ENCODE peak calls at places on chromosomes 3 and 15, in five cellular contexts. Q is left lung; E is cardiac muscle cell; S is stomach; W is CD8-positive, alpha-beta T cell. F is an unnamed sample.
A peak's percentile ranks its signal among the peaks of the same experiment; 100 is the strongest.

GRCh38 chr3:196662711-196663571 is 23.4 kb downstream of the NRROS start:
- DNase-seq in S (no peak), E (no peak), Q (no peak), W (no peak), F (no peak)

GRCh38 chr3:110955301-110955880 is 116.2 kb upstream of the NECTIN3 start:
- DNase-seq in Q (no peak), S (no peak), E (no peak), W (no peak), F (no peak)

GRCh38 chr3:11349466-11349865 is 77.3 kb downstream of the ATG7 start:
- DNase-seq in E (no peak), W (no peak), S (no peak), Q (no peak), F (no peak)

GRCh38 chr3:66748175-66748876 is 247.5 kb upstream of the LRIG1 start:
- DNase-seq in S (no peak), Q (no peak), E (peak; percentile 35), W (no peak), F (no peak)

GRCh38 chr15:90234519-90234988 is 545 bp downstream of the GDPGP1 start:
- DNase-seq in S (no peak), Q (no peak), E (no peak), W (no peak), F (no peak)

GRCh38 chr15:49620174-49620573 is 444 bp downstream of the FAM227B start:
- DNase-seq in S (no peak), E (no peak), W (no peak), Q (no peak), F (no peak)

GRCh38 chr15:73803806-73804205 is 50.7 kb upstream of the INSYN1 start:
- DNase-seq in E (no peak), Q (no peak), S (no peak), W (no peak), F (no peak)

GRCh38 chr15:79035111-79035601 is 55.4 kb downstream of the RASGRF1 start:
- DNase-seq in Q (no peak), E (no peak), W (no peak), S (no peak), F (no peak)

GRCh38 chr15:101522621-101523559 is 33.4 kb upstream of the PCSK6 start:
- DNase-seq in Q (no peak), E (no peak), S (no peak), W (no peak), F (no peak)

GRCh38 chr3:197599089-197599765 is 43.5 kb upstream of the BDH1 start:
- DNase-seq in W (peak; percentile 79), E (peak; percentile 76), S (peak; percentile 74), Q (no peak), F (peak; percentile 27)

GRCh38 chr3:135271562-135272290 is 476.7 kb downstream of the EPHB1 start:
- DNase-seq in E (no peak), Q (peak; percentile 47), W (no peak), S (peak; percentile 51), F (peak; percentile 46)

GRCh38 chr3:85977615-85978338 is 1013.2 kb downstream of the VGLL3 start:
- DNase-seq in E (no peak), S (no peak), Q (no peak), W (no peak), F (no peak)

GRCh38 chr3:44984335-44984734 is 8.3 kb downstream of the EXOSC7 start:
- DNase-seq in Q (no peak), S (no peak), E (no peak), W (no peak), F (no peak)

GRCh38 chr3:32757618-32758374 is 60.0 kb upstream of the TRIM71 start:
- DNase-seq in W (no peak), E (no peak), Q (no peak), S (no peak), F (no peak)

GRCh38 chr15:64667736-64668161 is 107.6 kb downstream of the RBPMS2 start:
- DNase-seq in Q (no peak), E (no peak), S (no peak), W (no peak), F (no peak)

GRCh38 chr3:65425880-65426279 is 612.8 kb downstream of the MAGI1 start:
- DNase-seq in E (peak; percentile 15), S (no peak), Q (no peak), W (no peak), F (no peak)

GRCh38 chr3:15982667-15983145 is 184.9 kb upstream of the ANKRD28 start:
- DNase-seq in S (no peak), W (no peak), Q (no peak), E (no peak), F (peak; percentile 66)

GRCh38 chr3:16143870-16144568 is 30.5 kb upstream of the GALNT15 start:
- DNase-seq in W (no peak), S (no peak), Q (no peak), E (no peak), F (no peak)

GRCh38 chr15:90208372-90208771 is 7.2 kb downstream of the SEMA4B start:
- DNase-seq in E (no peak), S (no peak), W (no peak), Q (no peak), F (no peak)

GRCh38 chr3:120438971-120439370 is 11.8 kb downstream of the FSTL1 start:
- DNase-seq in W (no peak), E (no peak), Q (no peak), S (no peak), F (no peak)

GRCh38 chr3:190697901-190698300 is 164.6 kb downstream of the GMNC start:
- DNase-seq in S (no peak), W (no peak), Q (no peak), E (no peak), F (no peak)

GRCh38 chr15:52678468-52679231 is 538 bp downstream of the ATOSA start:
- DNase-seq in W (peak; percentile 65), Q (peak; percentile 91), S (peak; percentile 88), E (peak; percentile 77), F (peak; percentile 87)

GRCh38 chr15:91997163-91997562 is 143.7 kb downstream of the SLCO3A1 start:
- DNase-seq in E (no peak), S (no peak), Q (no peak), W (no peak), F (no peak)

GRCh38 chr3:83928391-83928790 is 1030.4 kb upstream of the CADM2 start:
- DNase-seq in W (no peak), E (peak; percentile 33), Q (no peak), S (no peak), F (no peak)

DNA sequence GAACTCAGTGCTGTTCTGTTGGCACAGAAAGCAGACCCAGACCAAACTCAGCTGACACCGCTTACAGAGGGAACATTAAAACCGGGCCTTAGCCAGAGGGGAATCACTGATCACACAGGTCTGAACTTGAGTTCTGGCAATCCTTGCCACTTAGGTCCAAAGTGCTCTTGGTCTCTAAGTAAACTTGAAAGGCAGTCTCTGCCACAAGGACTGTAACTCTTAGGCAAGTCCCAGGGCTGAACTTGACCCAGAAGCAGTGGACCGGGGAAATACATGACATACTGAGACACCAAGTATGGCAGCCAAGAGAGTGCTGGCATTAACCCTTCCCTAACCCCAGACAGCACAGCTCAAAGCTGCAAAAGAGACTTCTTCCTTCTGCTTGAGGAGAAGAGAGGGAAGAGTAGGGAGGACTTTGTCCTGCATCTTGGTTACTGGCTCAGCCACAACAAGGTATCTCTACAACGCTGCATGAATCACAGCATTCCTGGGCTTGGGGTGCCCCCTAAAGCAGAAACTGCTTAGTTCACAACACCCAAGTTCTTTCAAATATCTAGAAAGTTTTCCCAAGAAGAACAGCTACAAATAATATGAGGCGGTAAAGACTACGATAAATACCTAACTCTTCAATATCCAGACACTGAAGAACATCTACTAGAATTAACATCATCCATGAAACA is 32.5 kb downstream of the NAALADL2 start:
- DNase-seq in W (no peak), S (no peak), E (peak; percentile 1), Q (no peak), F (no peak)
- TF ChIP-seq CTCF in W (no peak), S (no peak), E (no peak), Q (no peak), F (no peak)

DNA sequence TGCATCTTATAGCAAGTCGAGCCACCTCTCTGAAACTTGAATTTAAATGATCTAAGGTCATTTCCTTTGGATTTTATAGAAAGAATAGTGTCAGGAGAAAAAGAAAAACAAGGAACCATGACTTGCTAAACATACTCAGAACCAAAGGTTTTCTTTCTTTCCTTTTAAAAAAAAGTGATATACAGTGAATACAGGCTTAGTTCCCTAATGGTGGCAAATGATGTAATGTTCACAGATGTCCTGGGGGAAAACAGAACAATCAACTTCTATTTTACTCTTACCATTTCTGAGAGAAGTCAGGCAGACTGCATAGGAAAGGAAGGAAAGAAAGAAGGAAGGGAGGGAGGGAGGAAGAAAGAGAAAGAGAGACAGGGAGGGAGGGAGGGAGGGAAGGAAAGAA is 56.5 kb downstream of the ST6GAL1 start:
- DNase-seq in S (no peak), Q (no peak), W (no peak), E (no peak), F (no peak)
- H3K27ac ChIP-seq in S (peak overlapping the region; percentile 41), Q (peak overlapping the region; percentile 66), W (no peak overlapping the region), E (peak overlapping the region; percentile 67), F (peak overlapping the region; percentile 65)

GRCh38 chr15:70528816-70529215 is 234.5 kb downstream of the UACA start:
- DNase-seq in E (no peak), Q (no peak), S (no peak), W (no peak), F (no peak)

GRCh38 chr15:70526221-70526973 is 237.0 kb downstream of the UACA start:
- DNase-seq in E (no peak), S (no peak), W (no peak), Q (no peak), F (no peak)

GRCh38 chr15:70526974-70527325 is 236.4 kb downstream of the UACA start:
- DNase-seq in W (no peak), Q (no peak), S (no peak), E (no peak), F (no peak)

GRCh38 chr15:70530035-70530499 is 233.3 kb downstream of the UACA start:
- DNase-seq in W (no peak), S (no peak), E (no peak), Q (no peak), F (no peak)

GRCh38 chr15:70528270-70528706 is 235.1 kb downstream of the UACA start:
- DNase-seq in W (peak; percentile 45), S (peak; percentile 55), Q (no peak), E (no peak), F (no peak)
- H3K4me3 ChIP-seq in W (peak overlapping the region; percentile 40), S (no peak overlapping the region), Q (no peak overlapping the region), E (no peak overlapping the region), F (no peak overlapping the region)

GRCh38 chr3:56988874-56989433 is 71.5 kb upstream of the SPATA12 start:
- DNase-seq in S (peak; percentile 82), E (peak; percentile 91), Q (no peak), W (peak; percentile 80), F (peak; percentile 54)

GRCh38 chr3:56986347-56986746 is 74.1 kb upstream of the SPATA12 start:
- DNase-seq in Q (no peak), W (no peak), S (no peak), E (no peak), F (no peak)

GRCh38 chr3:56988458-56988857 is 72.0 kb upstream of the SPATA12 start:
- DNase-seq in E (no peak), Q (no peak), W (no peak), S (no peak), F (no peak)

GRCh38 chr3:56985460-56986327 is 74.8 kb upstream of the SPATA12 start:
- DNase-seq in E (no peak), Q (no peak), S (no peak), W (no peak), F (no peak)

GRCh38 chr3:56987238-56987932 is 73.1 kb upstream of the SPATA12 start:
- DNase-seq in S (no peak), E (peak; percentile 40), W (no peak), Q (no peak), F (no peak)
- TF ChIP-seq CTCF in S (no peak), E (peak; percentile 46), W (no peak), Q (no peak), F (no peak)

F was measured in gastrocnemius medialis.